ENCODE peak calls at places on chromosomes 13 and 19, in nine cellular contexts. M is stimulated activated CD4-positive, alpha-beta T cell treated with anti-CD3 and anti-CD28 coated beads, Interleukin-2, amount 100 ng/mL, for 48 hours; U is HL-60; F is A172; H is HEK293T; D is T-cell; C is T-helper 17 cell; S is activated CD4-positive, alpha-beta T cell treated with anti-CD3 and anti-CD28 coated beads, Interleukin-2, amount 10 ng/mL, durations not matched to agents 7 days and 5 days; I is RPMI8226. L is an unnamed sample.

GRCh38 chr19:6216236-6216995 is 63.4 kb downstream of the MLLT1 start:
- DNase-seq in D (no peak), S (no peak), F (no peak), C (no peak), I (no peak), U (no peak), M (no peak), H (no peak), L (no peak)

GRCh38 chr19:55580628-55581144 is at the start of gene ZNF579:
- DNase-seq in C (peak; percentile 34), S (peak; percentile 77), D (peak; percentile 58), M (peak; percentile 78), H (peak; percentile 83), F (peak; percentile 88), I (peak; percentile 91), U (peak; percentile 85), L (peak; percentile 52)

GRCh38 chr19:24142771-24143170 is 55.8 kb downstream of the ZNF254 start:
- DNase-seq in S (no peak), F (no peak), I (no peak), H (no peak), C (no peak), D (no peak), U (no peak), M (no peak), L (no peak)

GRCh38 chr13:45511310-45512147 is 46.8 kb downstream of the COG3 start:
- DNase-seq in M (no peak), I (peak; percentile 52), H (peak; percentile 63), C (no peak), S (peak; percentile 53), D (peak; percentile 9), U (peak; percentile 39), F (peak; percentile 60), L (peak; percentile 24)

GRCh38 chr19:34228347-34228746 is 26.0 kb upstream of the GARRE1 start:
- DNase-seq in F (no peak), M (no peak), U (no peak), H (no peak), C (no peak), I (no peak), S (no peak), D (no peak), L (no peak)

GRCh38 chr13:48411281-48412099 is 1.4 kb downstream of the LPAR6 start:
- DNase-seq in I (no peak), S (peak; percentile 56), F (peak; percentile 16), C (no peak), H (no peak), U (no peak), M (no peak), D (peak; percentile 30), L (no peak)

GRCh38 chr13:34617684-34618083 is 324.4 kb upstream of the NBEA start:
- DNase-seq in M (no peak), S (no peak), I (no peak), H (no peak), D (no peak), C (no peak), U (no peak), F (no peak), L (no peak)

GRCh38 chr19:3538965-3539742 is at the start of gene TEKTIP1:
- DNase-seq in I (no peak), D (no peak), H (no peak), C (no peak), F (peak; percentile 37), S (no peak), M (no peak), U (no peak), L (no peak)

GRCh38 chr13:83378901-83379300 is 503.4 kb downstream of the SLITRK1 start:
- DNase-seq in S (no peak), C (no peak), U (no peak), D (no peak), H (no peak), I (no peak), M (no peak), F (no peak), L (no peak)

GRCh38 chr19:50349277-50350057 is 16.0 kb downstream of the NAPSA start:
- DNase-seq in F (no peak), I (peak; percentile 44), U (no peak), C (no peak), S (no peak), M (no peak), D (no peak), H (no peak), L (no peak)

GRCh38 chr19:48686103-48686502 is 9.7 kb upstream of the FUT2 start:
- DNase-seq in D (no peak), U (no peak), M (no peak), I (no peak), H (no peak), C (no peak), S (no peak), F (no peak), L (no peak)

GRCh38 chr13:27022571-27023311 is 148.9 kb downstream of the USP12 start:
- DNase-seq in H (no peak), M (no peak), S (no peak), D (no peak), U (no peak), C (no peak), I (no peak), F (peak; percentile 81), L (no peak)

GRCh38 chr13:40087021-40088002 is 431.9 kb downstream of the COG6 start:
- DNase-seq in S (no peak), F (no peak), H (no peak), C (no peak), D (no peak), I (no peak), U (no peak), M (no peak), L (no peak)

GRCh38 chr19:39083983-39084731 is at the start of gene ACP7:
- DNase-seq in C (peak; percentile 15), H (no peak), I (no peak), D (no peak), U (no peak), M (no peak), S (no peak), F (no peak), L (no peak)

GRCh38 chr13:23510979-23511735 is 59.1 kb upstream of the TNFRSF19 start:
- DNase-seq in S (peak; percentile 9), H (peak; percentile 11), U (no peak), C (no peak), M (no peak), I (peak; percentile 13), D (no peak), F (peak; percentile 52), L (peak; percentile 62)

GRCh38 chr19:54431255-54431838 is 16.1 kb downstream of the TTYH1 start:
- DNase-seq in H (no peak), F (peak; percentile 55), D (no peak), M (no peak), U (no peak), C (no peak), I (peak; percentile 32), S (no peak), L (no peak)

GRCh38 chr19:52943884-52944643 is 18.6 kb downstream of the ZNF816 start:
- DNase-seq in F (no peak), I (no peak), M (no peak), D (no peak), U (no peak), H (no peak), S (no peak), C (no peak), L (no peak)